ENCODE peak calls at places on chromosomes 3 and 15, in six cellular contexts. G, W, C, N, M and P are unnamed samples.
A peak's percentile ranks its signal among the peaks of the same experiment; 100 is the strongest.

GRCh38 chr15:89117790-89118189 is 29.5 kb downstream of the ABHD2 start:
- DNase-seq in G (no peak), W (no peak), C (no peak), N (no peak), M (no peak), P (no peak)

GRCh38 chr3:110697961-110698360 is 373.7 kb upstream of the NECTIN3 start:
- DNase-seq in G (no peak), W (no peak), C (no peak), N (peak; percentile 72), M (no peak), P (peak; percentile 10)

GRCh38 chr3:34876997-34877396 is 762.3 kb upstream of the ARPP21 start:
- DNase-seq in G (no peak), W (no peak), C (no peak), N (no peak), M (no peak), P (no peak)

GRCh38 chr15:40867200-40867599 is 6.8 kb downstream of the RHOV start:
- DNase-seq in G (no peak), W (no peak), C (no peak), N (no peak), M (no peak), P (no peak)

GRCh38 chr3:84547971-84548970 is 410.5 kb upstream of the CADM2 start:
- DNase-seq in G (no peak), W (no peak), C (no peak), N (peak; percentile 4), M (peak; percentile 70), P (peak; percentile 21)

GRCh38 chr3:58522759-58523425 is 14.1 kb downstream of the ACOX2 start:
- DNase-seq in G (no peak), W (no peak), C (no peak), N (no peak), M (no peak), P (no peak)

GRCh38 chr3:85592256-85592655 is 633.5 kb downstream of the CADM2 start:
- DNase-seq in G (no peak), W (no peak), C (no peak), N (no peak), M (no peak), P (no peak)

GRCh38 chr15:60526127-60526616 is 47.2 kb upstream of the ICE2 start:
- DNase-seq in G (no peak), W (no peak), C (no peak), N (no peak), M (peak; percentile 85), P (peak; percentile 55)

GRCh38 chr15:100958326-100959065 is 39.3 kb downstream of the LRRK1 start:
- DNase-seq in G (peak; percentile 70), W (no peak), C (peak; percentile 55), N (peak; percentile 43), M (no peak), P (peak; percentile 58)
- H3K4me3 ChIP-seq in G (no peak overlapping the region), W (no peak overlapping the region), C (peak overlapping the region; percentile 60), N (no peak overlapping the region), M (no peak overlapping the region), P (no peak overlapping the region)

DNA sequence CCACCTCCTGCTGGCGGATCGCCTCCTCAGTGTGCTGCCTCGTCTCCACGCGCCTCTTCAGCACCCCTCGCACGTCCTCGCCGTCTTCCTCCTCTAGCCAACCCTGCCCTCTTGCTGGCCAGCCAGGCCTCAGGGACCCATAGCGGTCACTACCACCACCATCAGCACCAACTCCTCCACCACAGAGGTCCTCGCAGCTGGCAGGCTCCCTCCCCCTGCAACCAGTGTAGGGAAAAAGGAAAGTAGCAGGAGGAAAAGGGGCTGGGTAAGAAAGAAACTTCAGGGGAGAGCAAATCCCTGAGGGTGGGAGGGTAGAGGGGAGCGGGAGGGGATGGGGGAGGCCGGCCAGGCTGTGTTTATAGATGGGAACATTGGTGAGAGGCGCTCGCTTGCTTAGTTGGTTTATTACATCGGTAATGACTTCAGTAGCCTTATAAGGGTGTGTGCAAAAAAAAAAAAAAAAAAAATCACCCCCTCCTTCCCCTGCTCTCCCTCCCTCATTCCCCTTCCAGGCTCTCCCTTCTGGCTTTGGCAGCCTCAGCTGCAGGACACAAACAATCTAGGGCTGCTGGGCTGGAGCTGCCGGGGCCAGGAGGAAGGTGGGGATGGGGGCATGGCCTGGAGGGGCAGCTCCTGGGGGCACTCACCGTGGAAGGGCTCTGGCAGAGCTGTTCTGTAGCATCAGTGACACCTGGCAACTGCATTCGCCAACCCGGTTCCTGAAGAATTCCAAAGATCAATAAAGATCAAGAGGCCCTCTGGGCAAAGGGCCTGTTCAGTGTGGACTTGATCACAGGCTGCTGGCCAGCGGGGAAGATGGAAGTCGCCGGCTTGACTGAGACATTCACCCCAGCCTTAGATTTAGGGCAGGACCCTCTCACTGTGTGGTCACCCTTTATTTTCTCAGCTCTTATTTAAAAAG is 116.2 kb upstream of the HACD2 start:
- DNase-seq in G (no peak), W (no peak), C (no peak), N (no peak), M (no peak), P (no peak)
- H3K4me3 ChIP-seq in G (no peak overlapping the region), W (peak overlapping the region; percentile 49), C (peak overlapping the region; percentile 74), N (no peak overlapping the region), M (peak overlapping the region; percentile 4), P (no peak overlapping the region)

GRCh38 chr3:63048365-63048764 is 173.1 kb upstream of the CADPS start:
- DNase-seq in G (no peak), W (no peak), C (no peak), N (no peak), M (no peak), P (peak; percentile 62)
- H3K4me3 ChIP-seq in G (no peak overlapping the region), W (no peak overlapping the region), C (no peak overlapping the region), N (no peak overlapping the region), M (no peak overlapping the region), P (no peak overlapping the region)

GRCh38 chr3:71870966-71871512 is 86.1 kb upstream of the PROK2 start:
- DNase-seq in G (no peak), W (no peak), C (no peak), N (no peak), M (no peak), P (no peak)
- H3K4me3 ChIP-seq in G (no peak overlapping the region), W (no peak overlapping the region), C (no peak overlapping the region), N (no peak overlapping the region), M (no peak overlapping the region), P (no peak overlapping the region)

GRCh38 chr3:108131105-108131794 is 40.4 kb upstream of the CD47 start:
- DNase-seq in G (peak; percentile 49), W (peak; percentile 70), C (peak; percentile 78), N (peak; percentile 73), M (no peak), P (peak; percentile 99)

GRCh38 chr3:108131795-108132134 is 40.9 kb upstream of the CD47 start:
- DNase-seq in G (no peak), W (no peak), C (no peak), N (no peak), M (no peak), P (no peak)

GRCh38 chr3:108134555-108134880 is 43.7 kb upstream of the CD47 start:
- DNase-seq in G (no peak), W (no peak), C (no peak), N (no peak), M (no peak), P (no peak)

GRCh38 chr3:108133858-108134554 is 43.2 kb upstream of the CD47 start:
- DNase-seq in G (no peak), W (no peak), C (no peak), N (peak; percentile 18), M (no peak), P (no peak)

GRCh38 chr3:108132727-108133373 is 42.0 kb upstream of the CD47 start:
- DNase-seq in G (no peak), W (peak; percentile 36), C (peak; percentile 46), N (peak; percentile 31), M (no peak), P (peak; percentile 95)
- H3K4me3 ChIP-seq in G (no peak overlapping the region), W (no peak overlapping the region), C (no peak overlapping the region), N (no peak overlapping the region), M (no peak overlapping the region), P (no peak overlapping the region)